ENCODE peak calls at places on chromosomes 5 and 9, in ten cellular contexts. X is omental fat pad, Q is non-pigmented ciliary epithelial cell, D is left lung, U is T-helper 9 cell, N is cardiac fibroblast, H is WTC11, Y is left kidney, V is tibial artery, F is glutamatergic neuron. O is an unnamed sample.

GRCh38 chr9:70484232-70485130 is 70.0 kb upstream of the KLF9 start:
- DNase-seq in X (no peak), D (no peak), N (peak; percentile 93), F (no peak), U (no peak), H (peak; percentile 26), V (no peak), Q (no peak), Y (peak; percentile 67), O (peak; percentile 57)

GRCh38 chr9:86099695-86100364 is 472 bp upstream of the GOLM1 start:
- DNase-seq in H (peak; percentile 26), N (peak; percentile 73), Q (no peak), X (no peak), D (no peak), Y (peak; percentile 82), F (peak; percentile 56), U (no peak), V (peak; percentile 48), O (peak; percentile 80)

GRCh38 chr9:92723299-92723625 is 41.4 kb downstream of the BICD2 start:
- DNase-seq in H (no peak), N (no peak), Q (no peak), Y (no peak), V (no peak), D (no peak), X (no peak), F (no peak), U (no peak), O (no peak)

GRCh38 chr5:34038430-34038829 is 4.6 kb downstream of the C1QTNF3 start:
- DNase-seq in H (no peak), V (no peak), U (no peak), F (no peak), N (no peak), Q (no peak), D (no peak), X (no peak), Y (no peak), O (no peak)

GRCh38 chr5:73365301-73365853 is 83.2 kb downstream of the FOXD1 start:
- DNase-seq in D (no peak), F (no peak), Y (no peak), Q (no peak), H (no peak), U (no peak), X (no peak), N (peak; percentile 85), V (no peak), O (no peak)

GRCh38 chr5:7250609-7251008 is 145.3 kb upstream of the ADCY2 start:
- DNase-seq in D (no peak), H (no peak), Q (no peak), Y (no peak), X (no peak), N (no peak), U (no peak), V (no peak), F (no peak), O (no peak)

GRCh38 chr9:127139775-127140174 is 17.3 kb upstream of the ANGPTL2 start:
- DNase-seq in Q (no peak), X (no peak), D (no peak), U (no peak), Y (no peak), N (no peak), V (no peak), F (no peak), H (no peak), O (peak; percentile 14)

GRCh38 chr9:89562186-89562814 is 42.5 kb upstream of the GADD45G start:
- DNase-seq in V (no peak), F (no peak), N (peak; percentile 28), D (no peak), Q (peak; percentile 18), Y (peak; percentile 85), X (no peak), U (no peak), H (no peak), O (no peak)

GRCh38 chr5:162654661-162655406 is 587.3 kb downstream of the GABRG2 start:
- DNase-seq in V (no peak), N (no peak), U (no peak), H (no peak), Y (no peak), F (no peak), Q (no peak), D (no peak), X (no peak), O (no peak)

GRCh38 chr9:16371306-16371705 is 499.2 kb downstream of the BNC2 start:
- DNase-seq in D (no peak), X (no peak), U (no peak), Q (no peak), N (no peak), H (no peak), V (no peak), F (peak; percentile 37), Y (peak; percentile 75), O (no peak)

GRCh38 chr9:134055981-134056461 is 11.8 kb downstream of the BRD3 start:
- DNase-seq in V (peak; percentile 70), U (no peak), F (peak; percentile 18), N (peak; percentile 66), Y (no peak), X (no peak), Q (no peak), H (no peak), D (peak; percentile 90), O (peak; percentile 65)

GRCh38 chr9:19408316-19408692 is 505 bp upstream of the ACER2 start:
- DNase-seq in H (peak; percentile 43), F (peak; percentile 67), N (no peak), Y (no peak), D (peak; percentile 87), Q (no peak), X (no peak), V (peak; percentile 59), U (peak; percentile 6), O (no peak)

GRCh38 chr9:92680166-92681119 is 10.5 kb upstream of the IPPK start:
- DNase-seq in F (no peak), V (no peak), Y (no peak), D (no peak), N (peak; percentile 49), H (no peak), U (no peak), X (no peak), Q (no peak), O (no peak)

GRCh38 chr5:149857499-149857898 is 87.1 kb downstream of the PDE6A start:
- DNase-seq in D (no peak), F (no peak), X (peak; percentile 46), N (peak; percentile 82), Q (no peak), Y (no peak), U (no peak), V (peak; percentile 75), H (no peak), O (peak; percentile 96)

GRCh38 chr9:113428062-113428600 is 17.6 kb downstream of the C9orf43 start:
- DNase-seq in X (no peak), Y (no peak), Q (no peak), V (no peak), H (no peak), D (no peak), F (no peak), U (no peak), N (no peak), O (no peak)

GRCh38 chr9:29830815-29831214 is 2257.5 kb upstream of the C9orf72 start:
- DNase-seq in Q (peak; percentile 23), D (no peak), H (peak; percentile 54), U (no peak), Y (peak; percentile 83), N (peak; percentile 25), X (no peak), F (peak; percentile 51), V (no peak), O (peak; percentile 52)

GRCh38 chr9:128902351-128903078 is 18.3 kb upstream of the PHYHD1 start:
- DNase-seq in Q (no peak), Y (no peak), F (no peak), V (peak; percentile 47), H (no peak), N (no peak), X (no peak), U (peak; percentile 78), D (no peak), O (peak; percentile 83)